ENCODE peak calls at places on chromosomes 4 and X, in ten cellular contexts. E is central memory CD4-positive, alpha-beta T cell; B is stromal cell of bone marrow; D is HuH-7.5; C is stomach; R is T follicular helper cell; A is nephron progenitor cell; Y is occipital lobe; W is COLO829; N is AG09309. K is an unnamed sample.

GRCh38 chr4:4541040-4541631 is 712 bp downstream of the STX18 start:
- DNase-seq in W (peak; percentile 14), D (peak; percentile 33), A (no peak), B (no peak), C (peak; percentile 28), Y (no peak), E (no peak), N (no peak), R (no peak), K (no peak)

GRCh38 chr4:136103616-136104015 is 1428.7 kb downstream of the PCDH18 start:
- DNase-seq in R (no peak), B (no peak), A (no peak), E (no peak), D (no peak), C (no peak), Y (no peak), W (peak; percentile 5), N (no peak), K (no peak)

GRCh38 chrX:13452283-13452682 is 117.1 kb upstream of the EGFL6 start:
- DNase-seq in Y (no peak), W (no peak), A (no peak), R (no peak), C (no peak), B (no peak), E (no peak), N (no peak), D (no peak), K (no peak)

GRCh38 chr4:41751325-41752061 is 3.0 kb upstream of the PHOX2B start:
- DNase-seq in E (no peak), R (no peak), N (no peak), C (no peak), W (no peak), A (peak; percentile 59), D (no peak), B (no peak), Y (no peak), K (no peak)

GRCh38 chr4:66574145-66574978 is 904.1 kb upstream of the EPHA5 start:
- DNase-seq in N (peak; percentile 66), W (no peak), E (no peak), D (no peak), Y (no peak), C (no peak), B (no peak), A (no peak), R (no peak), K (no peak)

GRCh38 chrX:5876984-5877655 is 351.5 kb downstream of the NLGN4X start:
- DNase-seq in R (no peak), E (no peak), W (no peak), D (no peak), B (peak; percentile 1), A (peak; percentile 51), N (no peak), Y (no peak), C (no peak), K (no peak)

GRCh38 chr4:4330794-4331193 is 40.7 kb downstream of the ZBTB49 start:
- DNase-seq in R (no peak), W (no peak), N (no peak), A (no peak), D (no peak), B (no peak), C (no peak), E (no peak), Y (no peak), K (no peak)

GRCh38 chr4:67288964-67289363 is 256.3 kb downstream of the CENPC start:
- DNase-seq in B (no peak), W (no peak), E (no peak), N (no peak), R (no peak), A (peak; percentile 62), C (no peak), Y (no peak), D (no peak), K (peak; percentile 3)

GRCh38 chrX:15781964-15782711 is 8.1 kb upstream of the ZRSR2 start:
- DNase-seq in W (peak; percentile 14), E (no peak), C (no peak), A (no peak), D (no peak), N (no peak), B (no peak), Y (no peak), R (no peak), K (no peak)

GRCh38 chr4:182880387-182881356 is 36.5 kb downstream of the DCTD start:
- DNase-seq in B (no peak), D (no peak), R (no peak), A (no peak), C (peak; percentile 65), W (peak; percentile 75), E (no peak), Y (peak; percentile 10), N (no peak), K (no peak)

GRCh38 chrX:7132335-7133035 is 15.0 kb upstream of the STS start:
- DNase-seq in Y (no peak), C (peak; percentile 90), N (peak; percentile 55), B (no peak), R (no peak), D (no peak), E (peak; percentile 9), W (peak; percentile 76), A (peak; percentile 27), K (no peak)

GRCh38 chr4:84956014-84956413 is 10.5 kb downstream of the WDFY3 start:
- DNase-seq in B (no peak), R (no peak), N (no peak), Y (no peak), W (no peak), A (no peak), E (no peak), D (no peak), C (no peak), K (no peak)

GRCh38 chrX:129585691-129586090 is 45.6 kb downstream of the OCRL start:
- DNase-seq in Y (no peak), W (no peak), E (no peak), A (no peak), R (no peak), D (no peak), C (no peak), N (no peak), B (no peak), K (no peak)

GRCh38 chrX:17030092-17030491 is 83.6 kb downstream of the REPS2 start:
- DNase-seq in Y (no peak), D (no peak), R (no peak), E (no peak), A (no peak), N (no peak), C (no peak), W (no peak), B (no peak), K (no peak)

GRCh38 chr4:40702800-40703151 is 47.0 kb upstream of the NSUN7 start:
- DNase-seq in E (no peak), W (no peak), C (no peak), A (no peak), B (no peak), N (no peak), Y (no peak), D (no peak), R (no peak), K (peak; percentile 29)

GRCh38 chr4:78922207-78922606 is 17.0 kb downstream of the PAQR3 start:
- DNase-seq in A (no peak), C (no peak), D (no peak), W (no peak), Y (no peak), R (no peak), N (peak; percentile 7), E (no peak), B (no peak), K (no peak)

GRCh38 chr4:2825740-2826139 is 17.9 kb upstream of the ADD1 start:
- DNase-seq in R (no peak), C (no peak), N (no peak), D (no peak), W (no peak), B (no peak), A (no peak), E (no peak), Y (no peak), K (no peak)

GRCh38 chr4:86848732-86849617 is at the start of gene SLC10A6:
- DNase-seq in E (no peak), N (no peak), C (no peak), D (no peak), R (no peak), B (no peak), Y (no peak), A (no peak), W (no peak), K (no peak)

GRCh38 chr4:784401-785331 is 41.3 kb downstream of the CPLX1 start:
- DNase-seq in W (no peak), D (no peak), A (no peak), N (no peak), E (no peak), C (no peak), Y (no peak), R (no peak), B (no peak), K (no peak)

GRCh38 chrX:134177527-134177926 is 59.5 kb upstream of the CCDC160 start:
- DNase-seq in A (no peak), D (no peak), Y (no peak), R (no peak), N (no peak), W (no peak), E (no peak), B (no peak), C (no peak), K (no peak)

GRCh38 chrX:120115438-120115963 is at the start of gene RHOXF1:
- DNase-seq in W (no peak), D (no peak), Y (no peak), C (no peak), B (no peak), R (no peak), E (no peak), N (no peak), A (no peak), K (no peak)

GRCh38 chr4:171817026-171817425 is 3.8 kb downstream of the GALNTL6 start:
- DNase-seq in N (no peak), D (no peak), B (no peak), Y (no peak), E (no peak), R (no peak), A (no peak), C (no peak), W (no peak), K (no peak)

GRCh38 chrX:47898024-47898423 is 61.3 kb downstream of the ZNF81 start:
- DNase-seq in C (no peak), N (no peak), B (no peak), D (no peak), E (no peak), R (no peak), A (no peak), W (no peak), Y (no peak), K (no peak)

GRCh38 chrX:153554519-153555167 is 37.2 kb downstream of the ATP2B3 start:
- DNase-seq in N (no peak), E (peak; percentile 48), B (peak; percentile 14), W (peak; percentile 34), C (peak; percentile 61), Y (peak; percentile 76), A (peak; percentile 71), R (peak; percentile 40), D (peak; percentile 75), K (peak; percentile 31)